ENCODE peak calls at places on chromosomes 2 and 18, in four cellular contexts. H, X, V and S are unnamed samples. For H3K4me1, the result is how much of the 10 kb centered on the place peaks cover.

GRCh38 chr2:134839649-134840048 is 1.2 kb downstream of the ACMSD start:
- DNase-seq in V (no peak), H (no peak), X (no peak), S (no peak)

GRCh38 chr18:23356915-23357421 is 96.1 kb upstream of the RIOK3 start:
- DNase-seq in X (no peak), V (no peak), H (no peak), S (no peak)

GRCh38 chr2:7011376-7012083 is 94.3 kb downstream of the RNF144A start:
- DNase-seq in H (peak), X (no peak), V (no peak), S (no peak)

GRCh38 chr2:233535276-233535675 is 31.3 kb downstream of the USP40 start:
- DNase-seq in X (no peak), H (no peak), V (no peak), S (no peak)

GRCh38 chr2:220676695-220677094 is 895.4 kb downstream of the EPHA4 start:
- DNase-seq in H (no peak), V (no peak), X (no peak), S (no peak)

GRCh38 chr2:12340164-12340563 is 376.6 kb upstream of the TRIB2 start:
- DNase-seq in H (no peak), X (no peak), V (no peak), S (no peak)

GRCh38 chr2:39469807-39470206 is 32.7 kb upstream of the MAP4K3 start:
- DNase-seq in V (no peak), X (peak), H (peak), S (no peak)

GRCh38 chr18:59084286-59084779 is 55.4 kb upstream of the SEC11C start:
- DNase-seq in X (peak), H (peak), V (peak), S (peak)

GRCh38 chr2:197248623-197249022 is 62.0 kb downstream of the ANKRD44 start:
- DNase-seq in X (no peak), H (no peak), V (no peak), S (no peak)

GRCh38 chr2:197890160-197890559 is 85.8 kb downstream of the PLCL1 start:
- DNase-seq in H (no peak), X (no peak), V (peak), S (no peak)

GRCh38 chr2:40332096-40332826 is 119.6 kb downstream of the SLC8A1 start:
- DNase-seq in H (peak), V (no peak), X (no peak), S (no peak)

GRCh38 chr2:58871469-58872142 is 630.5 kb upstream of the FANCL start:
- DNase-seq in X (peak), V (no peak), H (no peak), S (no peak)

GRCh38 chr2:109702250-109702985 is 88.3 kb downstream of the SOWAHC start:
- DNase-seq in X (no peak), V (no peak), H (no peak), S (no peak)

GRCh38 chr18:46069524-46069923 is 2.5 kb downstream of the PSTPIP2 start:
- DNase-seq in H (no peak), X (no peak), V (no peak), S (no peak)

GRCh38 chr2:109683452-109683851 is 69.3 kb downstream of the SOWAHC start:
- DNase-seq in H (no peak), X (no peak), V (no peak), S (no peak)

GRCh38 chr18:7172611-7173010 is 55.0 kb upstream of the LAMA1 start:
- DNase-seq in H (no peak), V (no peak), X (no peak), S (no peak)

GRCh38 chr2:44943693-44944101 is 2.2 kb downstream of the SIX3 start:
- DNase-seq in X (peak), V (no peak), H (no peak), S (no peak)

GRCh38 chr2:44941551-44942234 is at the start of gene SIX3:
- DNase-seq in V (no peak), H (no peak), X (peak), S (peak)

GRCh38 chr2:44943031-44943692 is 1.7 kb downstream of the SIX3 start:
- DNase-seq in X (no peak), H (no peak), V (no peak), S (no peak)

GRCh38 chr2:44940612-44941464 is 664 bp upstream of the SIX3 start:
- DNase-seq in H (no peak), X (peak), V (no peak), S (no peak)

GRCh38 chr2:44942304-44943030 is 965 bp downstream of the SIX3 start:
- DNase-seq in X (peak), H (no peak), V (no peak), S (no peak)
- H3K4me3 ChIP-seq in X (peak), H (peak), V (no peak), S (no peak)

DNA sequence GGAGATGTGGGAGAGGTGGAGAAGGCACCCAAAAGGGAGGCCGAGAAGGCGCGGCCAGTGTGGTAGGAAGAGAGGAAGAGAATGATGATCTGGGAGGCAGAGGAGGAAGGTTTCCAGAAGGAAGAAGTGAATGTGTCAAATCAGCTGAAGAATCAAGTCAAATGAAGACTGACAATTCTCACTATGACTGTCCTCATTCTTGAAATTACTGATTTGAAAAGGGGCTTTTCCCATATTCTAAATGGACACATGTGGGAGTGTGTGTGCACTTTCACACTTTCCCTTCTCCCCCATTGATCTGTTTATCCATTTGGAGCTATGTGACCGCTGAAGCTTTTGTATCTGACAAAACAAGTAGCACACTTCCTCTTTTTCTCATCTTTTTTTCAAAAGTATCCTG is 6.1 kb downstream of the AFF3 start:
- DNase-seq in H (no peak), V (no peak), X (no peak), S (no peak)
- H3K4me1 ChIP-seq in H (under half), V (under half), X (under half), S (under half)

GRCh38 chr2:73260338-73260984 is 23.8 kb downstream of the FBXO41 start:
- DNase-seq in H (peak), X (peak), V (no peak), S (no peak)
- TF ChIP-seq CTCF in H (peak), X (peak), V (no peak), S (peak)

GRCh38 chr2:172093416-172094318 is 8.4 kb downstream of the DLX1 start:
- DNase-seq in H (no peak), X (peak), V (no peak), S (no peak)
- H3K4me3 ChIP-seq in H (no peak), X (no peak), V (no peak), S (no peak)

GRCh38 chr2:186883666-186884065 is 34.7 kb upstream of the ZSWIM2 start:
- DNase-seq in V (no peak), H (no peak), X (no peak), S (no peak)

GRCh38 chr2:186887107-186888090 is 38.4 kb upstream of the ZSWIM2 start:
- DNase-seq in V (peak), H (no peak), X (peak), S (no peak)

GRCh38 chr2:186881644-186882043 is 32.7 kb upstream of the ZSWIM2 start:
- DNase-seq in H (no peak), X (no peak), V (no peak), S (no peak)

GRCh38 chr2:186882511-186883071 is 33.6 kb upstream of the ZSWIM2 start:
- DNase-seq in X (peak), V (no peak), H (no peak), S (no peak)

DNA sequence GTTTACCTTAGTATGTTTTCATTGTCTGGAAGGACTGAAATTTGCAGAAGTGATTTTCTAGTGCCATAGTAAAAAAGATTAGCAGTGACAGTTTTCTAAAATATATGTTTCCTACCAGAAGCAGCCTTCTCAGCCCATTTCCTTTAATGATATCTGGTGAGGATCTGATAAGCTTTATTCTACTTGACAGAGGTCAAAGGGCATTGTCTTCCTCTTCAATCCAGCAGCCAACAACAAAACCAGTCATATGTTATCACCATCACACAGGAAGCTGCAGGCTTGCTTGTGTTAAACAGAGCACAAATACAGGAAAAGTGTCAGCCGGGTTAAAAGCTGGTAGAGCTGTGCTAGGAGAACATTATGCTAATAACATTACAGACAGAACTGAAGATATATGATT is 35.6 kb upstream of the ZSWIM2 start:
- DNase-seq in H (peak), V (no peak), X (peak), S (no peak)
- H3K4me1 ChIP-seq in H (under half), V (under half), X (under half), S (under half)

GRCh38 chr18:212780-213179 is 54.4 kb downstream of the USP14 start:
- DNase-seq in V (no peak), X (no peak), H (no peak), S (no peak)
- TF ChIP-seq CTCF in V (no peak), X (peak), H (no peak), S (no peak)

DNA sequence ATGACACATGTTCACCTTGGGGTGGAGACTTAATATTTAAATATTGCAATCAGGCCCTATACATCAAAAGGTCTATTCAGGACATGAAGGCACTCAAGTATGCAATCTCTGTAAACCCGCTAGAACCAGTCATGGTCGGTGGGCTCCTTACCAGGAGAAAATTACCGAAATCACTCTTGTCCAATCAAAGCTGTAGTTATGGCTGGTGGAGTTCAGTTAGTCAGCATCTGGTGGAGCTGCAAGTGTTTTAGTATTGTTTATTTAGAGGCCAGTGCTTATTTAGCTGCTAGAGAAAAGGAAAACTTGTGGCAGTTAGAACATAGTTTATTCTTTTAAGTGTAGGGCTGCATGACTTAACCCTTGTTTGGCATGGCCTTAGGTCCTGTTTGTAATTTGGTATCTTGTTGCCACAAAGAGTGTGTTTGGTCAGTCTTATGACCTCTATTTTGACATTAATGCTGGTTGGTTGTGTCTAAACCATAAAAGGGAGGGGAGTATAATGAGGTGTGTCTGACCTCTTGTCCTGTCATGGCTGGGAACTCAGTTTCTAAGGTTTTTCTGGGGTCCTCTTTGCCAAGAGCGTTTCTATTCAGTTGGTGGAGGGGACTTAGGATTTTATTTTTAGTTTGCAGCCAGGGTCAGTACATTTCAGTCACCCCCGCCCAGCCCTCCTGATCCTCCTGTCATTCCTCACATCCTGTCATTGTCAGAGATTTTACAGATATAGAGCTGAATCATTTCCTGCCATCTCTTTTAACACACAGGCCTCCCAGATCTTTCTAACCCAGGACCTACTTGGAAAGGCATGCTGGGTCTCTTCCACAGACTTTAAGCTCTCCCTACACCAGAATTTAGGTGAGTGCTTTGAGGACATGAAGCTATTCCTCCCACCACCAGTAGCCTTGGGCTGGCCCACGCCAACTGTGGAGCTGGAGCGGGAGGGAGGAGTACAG is 108.1 kb downstream of the XRCC5 start:
- DNase-seq in V (no peak), X (no peak), H (peak), S (no peak)
- H3K4me3 ChIP-seq in V (no peak), X (no peak), H (no peak), S (no peak)

GRCh38 chr2:36456227-36456788 is 100.7 kb downstream of the CRIM1 start:
- DNase-seq in H (peak), V (peak), X (peak), S (peak)

GRCh38 chr2:36455011-36455410 is 99.4 kb downstream of the CRIM1 start:
- DNase-seq in H (no peak), V (no peak), X (no peak), S (no peak)

GRCh38 chr2:36458106-36458505 is 102.5 kb downstream of the CRIM1 start:
- DNase-seq in V (no peak), X (peak), H (no peak), S (no peak)

GRCh38 chr2:36453652-36454051 is 98.1 kb downstream of the CRIM1 start:
- DNase-seq in H (no peak), X (no peak), V (no peak), S (no peak)

DNA sequence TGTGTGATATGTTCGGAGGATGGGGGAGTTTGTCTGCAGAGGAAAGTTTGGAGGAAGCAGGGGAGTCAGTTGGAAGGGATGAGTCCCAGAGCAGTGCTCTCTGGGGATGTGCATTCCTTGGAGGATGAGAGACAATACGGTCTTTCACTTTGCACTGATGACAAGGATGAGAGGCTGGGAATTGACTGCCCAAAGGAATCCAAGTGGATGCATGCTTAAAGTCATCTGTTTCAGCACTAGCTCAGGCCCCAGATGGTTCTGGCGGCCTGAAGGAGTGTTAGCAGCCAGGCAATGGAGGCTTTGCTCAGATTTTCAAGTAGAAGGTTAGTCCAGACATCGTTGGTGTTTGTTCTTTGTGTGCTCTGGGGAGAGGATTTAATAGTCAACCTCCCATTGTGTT is 100.2 kb downstream of the CRIM1 start:
- DNase-seq in V (no peak), X (peak), H (no peak), S (no peak)
- H3K4me1 ChIP-seq in V (under half), X (under half), H (under half), S (under half)